ENCODE peak calls at places on chromosomes 3 and 15, in eight cellular contexts. Z, F, Y, D, G, N, W and H are unnamed samples. For H3K36me3 and H3K4me1, the result is how much of the 10 kb centered on the place peaks cover.

GRCh38 chr15:85597155-85597815 is 197.4 kb downstream of the KLHL25 start:
- DNase-seq in Z (no peak), F (no peak), Y (no peak), D (no peak), G (no peak), N (no peak), W (no peak), H (no peak)

GRCh38 chr15:20341901-20342605 is 199.5 kb downstream of the GOLGA6L6 start:
- DNase-seq in Z (peak), F (peak), Y (peak), D (no peak), G (peak), N (peak), W (no peak), H (peak)

GRCh38 chr3:133955892-133956291 is 60.2 kb upstream of the RAB6B start:
- DNase-seq in Z (no peak), F (no peak), Y (no peak), D (no peak), G (no peak), N (no peak), W (no peak), H (no peak)

GRCh38 chr15:49066374-49066773 is 20.1 kb upstream of the SECISBP2L start:
- DNase-seq in Z (no peak), F (no peak), Y (no peak), D (no peak), G (no peak), N (no peak), W (no peak), H (no peak)

GRCh38 chr15:56719774-56720555 is 13.3 kb downstream of the ZNF280D start:
- DNase-seq in Z (no peak), F (no peak), Y (no peak), D (no peak), G (no peak), N (no peak), W (no peak), H (no peak)

GRCh38 chr15:100017140-100017539 is 283.9 kb upstream of the LYSMD4 start:
- DNase-seq in Z (no peak), F (no peak), Y (no peak), D (no peak), G (no peak), N (no peak), W (no peak), H (no peak)

GRCh38 chr3:52053307-52054304 is 2.8 kb downstream of the DUSP7 start:
- DNase-seq in Z (peak), F (no peak), Y (peak), D (no peak), G (no peak), N (peak), W (peak), H (no peak)

GRCh38 chr3:98343647-98344507 is 9.8 kb upstream of the OR5K4 start:
- DNase-seq in Z (no peak), F (peak), Y (no peak), D (no peak), G (no peak), N (no peak), W (no peak), H (no peak)

GRCh38 chr15:77266708-77267387 is 153.1 kb downstream of the PEAK1 start:
- DNase-seq in Z (no peak), F (no peak), Y (no peak), D (no peak), G (no peak), N (no peak), W (no peak), H (no peak)

GRCh38 chr3:32399030-32399620 is 7.5 kb downstream of the CMTM7 start:
- DNase-seq in Z (no peak), F (no peak), Y (no peak), D (no peak), G (no peak), N (no peak), W (no peak), H (no peak)

DNA sequence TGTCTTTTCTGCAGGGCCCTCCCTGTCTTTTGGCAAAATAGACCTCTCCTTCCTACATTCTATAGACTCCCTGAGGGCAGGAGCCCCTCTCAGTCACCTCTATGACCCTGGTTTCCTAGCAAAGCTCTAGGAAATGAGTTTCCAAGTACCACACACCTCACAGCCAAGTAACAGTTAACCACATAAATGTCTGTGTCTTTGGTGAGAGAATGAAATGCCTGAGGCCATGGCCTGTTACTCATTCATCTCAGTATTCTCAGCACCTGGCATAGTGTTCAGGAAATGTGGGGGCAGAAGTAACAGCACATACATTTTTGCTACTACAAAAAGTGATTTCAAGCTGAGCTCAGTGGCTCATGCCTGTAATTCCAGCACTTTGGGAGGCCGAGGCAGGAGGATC is 21.0 kb downstream of the RFT1 start:
- DNase-seq in Z (no peak), F (no peak), Y (peak), D (no peak), G (no peak), N (no peak), W (no peak), H (no peak)
- H3K36me3 ChIP-seq in Z (under half), F (under half), Y (under half), D (half or more), G (half or more), N (under half), W (under half), H (under half)

GRCh38 chr15:63048986-63049665 is 6.6 kb downstream of the TPM1 start:
- DNase-seq in Z (peak), F (peak), Y (peak), D (no peak), G (peak), N (no peak), W (peak), H (peak)
- TF ChIP-seq POLR2A in Z (no peak), F (no peak), Y (no peak), D (no peak), G (no peak), N (no peak), W (no peak), H (no peak)

GRCh38 chr15:40768492-40769309 is 1.1 kb upstream of the C15orf62 start:
- DNase-seq in Z (no peak), F (peak), Y (no peak), D (no peak), G (peak), N (no peak), W (peak), H (no peak)
- H3K4me1 ChIP-seq in Z (half or more), F (half or more), Y (under half), D (under half), G (half or more), N (under half), W (under half), H (under half)

GRCh38 chr15:60344987-60345386 is 52.8 kb downstream of the ANXA2 start:
- DNase-seq in Z (no peak), F (no peak), Y (no peak), D (no peak), G (no peak), N (no peak), W (no peak), H (no peak)
- H3K36me3 ChIP-seq in Z (under half), F (under half), Y (under half), D (under half), G (under half), N (under half), W (under half), H (under half)

DNA sequence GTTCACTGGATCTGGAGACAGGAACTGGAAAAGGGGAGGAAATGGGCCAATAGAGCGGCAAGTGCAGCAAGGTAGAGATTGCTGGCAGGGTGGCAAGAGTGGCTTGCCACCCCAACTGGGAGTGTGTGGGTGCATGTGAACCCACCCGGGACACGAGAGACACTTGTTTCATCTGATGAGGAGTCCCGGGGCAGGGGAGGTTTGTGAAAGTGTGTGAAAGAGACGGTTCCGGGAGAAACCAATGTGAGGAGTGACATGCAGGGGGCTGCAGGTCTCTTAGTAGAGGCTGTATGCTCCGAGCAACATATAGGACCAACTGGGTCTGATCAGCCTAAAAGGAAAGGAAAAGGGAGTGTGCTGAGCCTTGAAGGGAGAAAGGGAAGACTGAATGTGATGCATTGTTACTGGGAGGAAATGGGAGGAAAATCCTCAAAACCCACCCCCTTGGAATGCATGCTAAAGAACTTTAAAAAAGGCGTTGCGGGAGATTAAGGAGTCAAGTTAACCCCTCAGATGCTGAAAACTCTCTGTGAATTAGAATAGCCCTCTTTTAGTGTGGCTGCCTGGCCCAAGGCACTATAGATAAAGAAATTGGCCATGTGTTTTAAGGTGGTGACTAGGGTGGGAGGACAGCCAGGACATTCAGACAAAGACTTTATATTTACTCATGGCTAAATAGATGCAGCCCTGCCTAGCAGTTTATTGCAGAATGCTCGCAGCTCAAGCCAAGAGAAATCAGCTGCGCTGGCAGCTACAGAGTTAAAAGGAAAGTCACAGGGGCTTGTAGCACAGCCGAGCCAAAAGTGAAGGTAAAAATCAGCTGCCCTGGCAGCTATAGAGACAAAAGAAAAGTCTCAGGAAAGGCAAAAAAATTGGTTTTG is 9.1 kb upstream of the SLC9C1 start:
- DNase-seq in Z (no peak), F (no peak), Y (no peak), D (no peak), G (no peak), N (no peak), W (no peak), H (no peak)
- TF ChIP-seq POLR2A in Z (no peak), F (no peak), Y (no peak), D (no peak), G (no peak), N (no peak), W (no peak), H (no peak)

GRCh38 chr3:37247398-37248114 is 73.2 kb upstream of the LRRFIP2 start:
- DNase-seq in Z (no peak), F (no peak), Y (no peak), D (no peak), G (no peak), N (no peak), W (no peak), H (no peak)

GRCh38 chr3:37248179-37248578 is 73.8 kb upstream of the LRRFIP2 start:
- DNase-seq in Z (no peak), F (no peak), Y (no peak), D (no peak), G (no peak), N (no peak), W (no peak), H (no peak)

GRCh38 chr3:37243811-37244748 is 69.7 kb upstream of the LRRFIP2 start:
- DNase-seq in Z (peak), F (peak), Y (peak), D (peak), G (peak), N (peak), W (peak), H (peak)

GRCh38 chr3:37241880-37242279 is 67.5 kb upstream of the LRRFIP2 start:
- DNase-seq in Z (no peak), F (no peak), Y (no peak), D (no peak), G (no peak), N (no peak), W (no peak), H (no peak)

DNA sequence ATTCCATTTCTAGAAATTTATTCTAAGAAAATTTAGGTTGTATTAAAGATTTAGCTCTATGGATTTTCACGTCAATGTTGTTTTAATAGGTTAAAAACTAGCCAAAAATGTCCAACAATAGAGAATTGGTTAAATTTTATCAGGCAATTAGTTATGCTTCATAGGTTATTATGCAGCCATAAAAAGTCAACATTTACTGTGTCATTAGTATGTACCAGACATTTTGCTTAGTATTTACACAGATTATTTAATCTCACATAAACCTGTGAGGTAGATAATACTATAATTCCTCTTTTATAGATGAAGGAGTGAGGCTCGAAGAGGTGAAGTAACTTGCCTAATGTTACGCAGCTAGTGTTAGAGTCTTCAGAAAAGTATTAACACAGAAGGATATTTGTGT is 70.6 kb upstream of the LRRFIP2 start:
- DNase-seq in Z (no peak), F (no peak), Y (no peak), D (no peak), G (no peak), N (no peak), W (no peak), H (no peak)
- H3K4me1 ChIP-seq in Z (half or more), F (under half), Y (under half), D (under half), G (half or more), N (under half), W (under half), H (half or more)

GRCh38 chr15:88477126-88477525 is 9.6 kb downstream of the MRPS11 start:
- DNase-seq in Z (no peak), F (no peak), Y (no peak), D (no peak), G (no peak), N (no peak), W (no peak), H (no peak)

GRCh38 chr15:88476635-88477038 is 9.1 kb downstream of the MRPS11 start:
- DNase-seq in Z (no peak), F (no peak), Y (no peak), D (no peak), G (peak), N (peak), W (peak), H (peak)

GRCh38 chr15:88480981-88481380 is 13.5 kb downstream of the MRPS11 start:
- DNase-seq in Z (no peak), F (no peak), Y (no peak), D (no peak), G (no peak), N (no peak), W (no peak), H (no peak)

GRCh38 chr15:88479169-88479568 is 11.7 kb downstream of the MRPS11 start:
- DNase-seq in Z (no peak), F (no peak), Y (no peak), D (no peak), G (no peak), N (no peak), W (no peak), H (no peak)

DNA sequence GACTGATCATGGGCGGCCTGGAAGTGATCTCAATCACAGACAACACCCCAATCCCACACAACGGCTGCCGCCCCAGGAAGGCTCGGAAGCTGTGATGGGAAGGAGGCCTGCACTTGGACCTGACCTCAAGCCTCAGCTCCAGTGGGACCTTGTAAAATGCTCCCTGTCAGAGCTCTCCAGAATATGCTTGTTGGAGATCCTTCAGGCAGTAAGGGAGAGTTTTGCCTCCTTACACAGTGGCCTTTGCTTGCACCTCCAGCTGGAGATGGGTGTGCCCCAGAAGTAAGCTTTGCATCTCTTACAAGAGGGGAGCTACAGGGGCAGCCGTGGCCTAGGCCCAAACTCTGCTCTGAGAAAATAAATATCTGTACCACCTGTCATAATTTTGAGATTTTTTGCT is 10.4 kb downstream of the MRPS11 start:
- DNase-seq in Z (no peak), F (no peak), Y (no peak), D (no peak), G (no peak), N (no peak), W (no peak), H (no peak)
- H3K36me3 ChIP-seq in Z (under half), F (under half), Y (under half), D (half or more), G (half or more), N (under half), W (under half), H (under half)

DNA sequence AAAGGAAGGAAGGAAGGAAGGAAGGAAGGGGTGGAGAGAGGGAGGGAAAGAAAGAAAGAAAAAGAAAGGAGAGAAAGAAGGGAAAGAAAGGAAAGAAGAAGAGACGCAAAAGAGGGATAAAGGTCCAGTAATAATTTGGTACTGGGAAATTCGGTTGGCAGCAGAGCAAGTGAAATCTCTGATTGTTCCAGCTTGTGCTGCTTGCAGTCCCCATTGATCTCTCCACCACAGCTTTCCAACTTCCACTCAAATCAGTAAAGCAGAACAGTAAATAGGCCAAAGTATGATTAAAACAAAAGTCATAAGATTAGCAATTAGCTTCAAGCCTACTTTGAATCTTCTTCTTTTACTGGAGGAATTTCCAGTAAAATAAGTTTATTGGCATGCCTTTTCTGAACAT is 357.2 kb downstream of the ROBO1 start:
- DNase-seq in Z (no peak), F (no peak), Y (no peak), D (no peak), G (no peak), N (no peak), W (no peak), H (no peak)
- TF ChIP-seq POLR2A in Z (no peak), F (no peak), Y (no peak), D (no peak), G (no peak), N (no peak), W (no peak), H (no peak)

GRCh38 chr3:177196473-177197040 is 725 bp downstream of the TBL1XR1 start:
- DNase-seq in Z (peak), F (peak), Y (no peak), D (no peak), G (peak), N (peak), W (peak), H (peak)
- H3K4me1 ChIP-seq in Z (under half), F (under half), Y (under half), D (under half), G (half or more), N (under half), W (under half), H (under half)

GRCh38 chr15:28127036-28127435 is 27.9 kb upstream of the OCA2 start:
- DNase-seq in Z (no peak), F (no peak), Y (no peak), D (no peak), G (peak), N (no peak), W (no peak), H (no peak)

GRCh38 chr15:28130651-28131050 is 31.5 kb upstream of the OCA2 start:
- DNase-seq in Z (no peak), F (no peak), Y (no peak), D (no peak), G (no peak), N (no peak), W (no peak), H (no peak)

GRCh38 chr15:28131400-28131799 is 32.3 kb upstream of the OCA2 start:
- DNase-seq in Z (no peak), F (no peak), Y (no peak), D (no peak), G (no peak), N (no peak), W (no peak), H (no peak)

GRCh38 chr15:28128036-28128435 is 28.9 kb upstream of the OCA2 start:
- DNase-seq in Z (peak), F (no peak), Y (no peak), D (no peak), G (peak), N (no peak), W (no peak), H (peak)

GRCh38 chr15:28129261-28129848 is 30.2 kb upstream of the OCA2 start:
- DNase-seq in Z (no peak), F (no peak), Y (no peak), D (no peak), G (peak), N (no peak), W (no peak), H (no peak)
- H3K36me3 ChIP-seq in Z (under half), F (under half), Y (under half), D (half or more), G (half or more), N (under half), W (under half), H (under half)